ENCODE peak calls at places on chromosomes 3 and 15, in ten cellular contexts. G is lower lobe of right lung, K is psoas muscle, S is neural crest cell, Q is natural killer cell, H is spleen, R is choroid plexus epithelial cell, I is pancreas, A is IMR-90, M is fibroblast of the aortic adventitia. P is an unnamed sample.

GRCh38 chr3:112046599-112046998 is 12.1 kb downstream of the TMPRSS7 start:
- DNase-seq in G (no peak), K (no peak), S (no peak), Q (no peak), H (no peak), R (peak), I (no peak), A (peak), M (no peak), P (no peak)

GRCh38 chr15:80779658-80780415 is 667 bp downstream of the CEMIP start:
- DNase-seq in G (no peak), K (peak), S (peak), Q (no peak), H (no peak), R (peak), I (no peak), A (peak), M (peak), P (no peak)

GRCh38 chr3:160448845-160449659 is 534 bp downstream of the TRIM59 start:
- DNase-seq in G (no peak), K (no peak), S (no peak), Q (no peak), H (peak), R (peak), I (no peak), A (peak), M (peak), P (no peak)

GRCh38 chr3:179526989-179527391 is 35.7 kb upstream of the ACTL6A start:
- DNase-seq in G (no peak), K (peak), S (peak), Q (no peak), H (no peak), R (peak), I (peak), A (peak), M (peak), P (no peak)

GRCh38 chr3:50089603-50089945 is 855 bp downstream of the RBM5 start:
- DNase-seq in G (no peak), K (no peak), S (no peak), Q (no peak), H (no peak), R (peak), I (no peak), A (peak), M (peak), P (no peak)

GRCh38 chr15:82228750-82229149 is 33.8 kb downstream of the EFL1 start:
- DNase-seq in G (no peak), K (no peak), S (no peak), Q (no peak), H (no peak), R (peak), I (no peak), A (peak), M (no peak), P (no peak)

GRCh38 chr15:74866090-74866489 is 7.1 kb downstream of the SCAMP2 start:
- DNase-seq in G (no peak), K (no peak), S (no peak), Q (no peak), H (no peak), R (peak), I (no peak), A (peak), M (peak), P (no peak)

GRCh38 chr15:100986158-100986896 is 67.2 kb downstream of the LRRK1 start:
- DNase-seq in G (no peak), K (no peak), S (no peak), Q (no peak), H (no peak), R (no peak), I (peak), A (no peak), M (no peak), P (no peak)

GRCh38 chr15:57570340-57570739 is 21.4 kb upstream of the MYZAP start:
- DNase-seq in G (no peak), K (no peak), S (no peak), Q (no peak), H (no peak), R (no peak), I (no peak), A (no peak), M (no peak), P (no peak)

GRCh38 chr15:50135123-50135541 is 16.1 kb upstream of the ATP8B4 start:
- DNase-seq in G (no peak), K (no peak), S (no peak), Q (no peak), H (no peak), R (peak), I (no peak), A (peak), M (no peak), P (no peak)

GRCh38 chr15:63294354-63294753 is 16.9 kb downstream of the APH1B start:
- DNase-seq in G (no peak), K (no peak), S (no peak), Q (no peak), H (no peak), R (no peak), I (no peak), A (no peak), M (no peak), P (no peak)

GRCh38 chr15:98485451-98485850 is 162.9 kb upstream of the IGF1R start:
- DNase-seq in G (no peak), K (no peak), S (no peak), Q (no peak), H (no peak), R (no peak), I (no peak), A (no peak), M (no peak), P (no peak)

GRCh38 chr15:32849769-32850668 is 132.2 kb downstream of the GREM1 start:
- DNase-seq in G (no peak), K (no peak), S (no peak), Q (no peak), H (no peak), R (peak), I (no peak), A (peak), M (peak), P (no peak)

GRCh38 chr3:93984618-93985017 is 4.7 kb downstream of the ARL13B start:
- DNase-seq in G (no peak), K (no peak), S (no peak), Q (no peak), H (no peak), R (no peak), I (no peak), A (no peak), M (no peak), P (no peak)

GRCh38 chr3:20930034-20930433 is 744.0 kb upstream of the SGO1 start:
- DNase-seq in G (no peak), K (no peak), S (peak), Q (no peak), H (no peak), R (peak), I (no peak), A (no peak), M (peak), P (no peak)

GRCh38 chr15:77033729-77034619 is 36.9 kb downstream of the TSPAN3 start:
- DNase-seq in G (peak), K (peak), S (peak), Q (peak), H (peak), R (peak), I (peak), A (no peak), M (no peak), P (peak)

GRCh38 chr3:144394052-144394451 is 422.4 kb downstream of the DIPK2A start:
- DNase-seq in G (no peak), K (no peak), S (no peak), Q (no peak), H (no peak), R (no peak), I (no peak), A (peak), M (no peak), P (no peak)

GRCh38 chr3:37229291-37229690 is 54.9 kb upstream of the LRRFIP2 start:
- DNase-seq in G (no peak), K (no peak), S (no peak), Q (no peak), H (no peak), R (no peak), I (no peak), A (no peak), M (no peak), P (no peak)
- TF ChIP-seq CTCF in G (no peak), K (no peak), S (no peak), Q (no peak), H (no peak), R (no peak), I (no peak), A (no peak), M (no peak), P (no peak)

GRCh38 chr3:96022676-96023075 is 791.7 kb upstream of the EPHA6 start:
- DNase-seq in G (no peak), K (no peak), S (no peak), Q (no peak), H (no peak), R (no peak), I (no peak), A (no peak), M (no peak), P (no peak)
- TF ChIP-seq CTCF in G (no peak), K (no peak), S (peak), Q (no peak), H (no peak), R (no peak), I (no peak), A (no peak), M (no peak), P (no peak)

GRCh38 chr3:60650171-60650570 is 601.1 kb downstream of the FHIT start:
- DNase-seq in G (no peak), K (no peak), S (no peak), Q (no peak), H (no peak), R (no peak), I (no peak), A (no peak), M (no peak), P (no peak)
- TF ChIP-seq CTCF in G (no peak), K (no peak), S (no peak), Q (no peak), H (no peak), R (no peak), I (no peak), A (no peak), M (no peak), P (no peak)

GRCh38 chr3:184737063-184737462 is 25.2 kb upstream of the MAGEF1 start:
- DNase-seq in G (no peak), K (no peak), S (no peak), Q (no peak), H (peak), R (no peak), I (peak), A (no peak), M (no peak), P (no peak)

GRCh38 chr3:184739594-184740505 is 28.0 kb upstream of the MAGEF1 start:
- DNase-seq in G (no peak), K (no peak), S (no peak), Q (no peak), H (no peak), R (no peak), I (no peak), A (no peak), M (no peak), P (no peak)

GRCh38 chr3:184738519-184738890 is 26.6 kb upstream of the MAGEF1 start:
- DNase-seq in G (no peak), K (no peak), S (no peak), Q (no peak), H (no peak), R (no peak), I (no peak), A (no peak), M (no peak), P (no peak)

GRCh38 chr3:184738982-184739381 is 27.1 kb upstream of the MAGEF1 start:
- DNase-seq in G (no peak), K (no peak), S (no peak), Q (peak), H (peak), R (no peak), I (peak), A (no peak), M (no peak), P (no peak)

GRCh38 chr3:184737641-184738518 is 26.0 kb upstream of the MAGEF1 start:
- DNase-seq in G (no peak), K (no peak), S (no peak), Q (peak), H (peak), R (peak), I (peak), A (peak), M (peak), P (no peak)
- TF ChIP-seq CTCF in G (no peak), K (no peak), S (no peak), Q (no peak), H (no peak), R (no peak), I (no peak), A (no peak), M (no peak), P (no peak)

GRCh38 chr15:89442671-89443307 is 53.6 kb downstream of the RHCG start:
- DNase-seq in G (no peak), K (peak), S (peak), Q (peak), H (no peak), R (peak), I (peak), A (peak), M (peak), P (peak)
- TF ChIP-seq CTCF in G (peak), K (peak), S (peak), Q (peak), H (no peak), R (peak), I (peak), A (peak), M (peak), P (no peak)

DNA sequence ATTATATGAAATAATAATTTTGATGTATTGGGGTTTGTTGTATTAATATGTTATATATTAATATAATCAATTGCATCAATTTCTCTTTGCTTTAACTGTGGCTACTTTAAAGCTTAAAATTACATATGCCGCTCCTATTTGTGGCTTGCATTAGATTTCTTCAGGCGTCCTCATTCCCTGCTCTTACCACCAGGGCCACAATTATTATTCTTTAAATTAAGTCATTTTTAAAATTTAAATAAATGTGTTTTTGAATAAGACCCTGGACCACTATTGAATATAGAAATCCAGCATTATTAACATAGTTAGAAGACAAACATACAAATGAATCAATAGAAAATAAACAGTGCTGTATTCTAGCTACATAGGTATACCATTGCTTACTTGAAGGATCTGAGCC is 55.5 kb upstream of the SNTN start:
- DNase-seq in G (no peak), K (no peak), S (no peak), Q (no peak), H (no peak), R (no peak), I (no peak), A (no peak), M (no peak), P (no peak)
- TF ChIP-seq CTCF in G (no peak), K (no peak), S (no peak), Q (no peak), H (no peak), R (no peak), I (no peak), A (no peak), M (no peak), P (no peak)

DNA sequence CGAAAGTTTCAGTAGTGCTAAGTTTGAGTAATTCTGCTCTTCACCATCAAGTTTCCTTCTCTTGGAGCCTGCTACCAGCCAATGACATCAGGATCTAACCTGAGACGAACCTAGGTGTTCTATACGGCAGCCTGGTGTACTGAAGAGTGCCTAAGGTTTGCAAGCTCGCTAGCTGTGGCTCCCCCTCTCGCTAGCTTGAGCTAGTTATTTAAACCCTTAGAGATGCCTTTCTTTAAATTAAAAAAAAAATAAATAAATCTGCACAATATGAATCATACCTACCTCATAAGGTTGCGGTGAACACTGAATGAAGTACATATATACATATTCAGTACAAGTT is 1.4 kb upstream of the COL8A1 start:
- DNase-seq in G (no peak), K (no peak), S (no peak), Q (no peak), H (no peak), R (peak), I (no peak), A (no peak), M (no peak), P (no peak)
- TF ChIP-seq CTCF in G (no peak), K (no peak), S (no peak), Q (no peak), H (no peak), R (peak), I (no peak), A (peak), M (peak), P (no peak)

P was measured in activated B cell treated with CpG ODN at 0.5 μM for 24 hours.